ENCODE peak calls at places on chromosomes 13 and 19, in four cellular contexts. X, G, H and M are unnamed samples.

GRCh38 chr19:13881231-13881691 is 4.3 kb downstream of the NANOS3 start:
- DNase-seq in X (peak), H (no peak), G (no peak), M (no peak)

GRCh38 chr13:28394422-28394821 is 100.5 kb downstream of the FLT1 start:
- DNase-seq in X (no peak), G (peak), H (no peak), M (no peak)

GRCh38 chr13:112963641-112964040 is 5.4 kb upstream of the MCF2L start:
- DNase-seq in H (no peak), G (no peak), X (no peak), M (no peak)

GRCh38 chr19:14090509-14091085 is at the start of gene SAMD1:
- DNase-seq in G (peak), H (peak), X (peak), M (no peak)

GRCh38 chr19:19321143-19321577 is 531 bp downstream of the MAU2 start:
- DNase-seq in H (no peak), G (peak), X (no peak), M (no peak)

GRCh38 chr19:40274585-40275544 is 10.3 kb downstream of the AKT2 start:
- DNase-seq in H (no peak), X (no peak), G (no peak), M (no peak)

GRCh38 chr13:28492527-28493367 is 2.2 kb downstream of the FLT1 start:
- DNase-seq in G (no peak), H (no peak), X (no peak), M (no peak)

GRCh38 chr19:51142119-51142518 is at the start of gene SIGLEC7:
- DNase-seq in G (no peak), H (no peak), X (no peak), M (no peak)

GRCh38 chr13:35255241-35255640 is 221.2 kb downstream of the MAB21L1 start:
- DNase-seq in X (no peak), H (no peak), G (no peak), M (no peak)

GRCh38 chr13:77230560-77230959 is 96.3 kb downstream of the MYCBP2 start:
- DNase-seq in G (no peak), H (no peak), X (no peak), M (no peak)

GRCh38 chr19:13034636-13035035 is 39.4 kb downstream of the NFIX start:
- DNase-seq in G (no peak), X (no peak), H (no peak), M (no peak)

GRCh38 chr13:49782784-49783183 is 9.7 kb downstream of the KPNA3 start:
- DNase-seq in H (no peak), G (no peak), X (no peak), M (no peak)

GRCh38 chr19:33194527-33194883 is 375 bp downstream of the LRP3 start:
- DNase-seq in X (no peak), H (no peak), G (no peak), M (no peak)

GRCh38 chr13:72166102-72166660 is 299.2 kb upstream of the DACH1 start:
- DNase-seq in G (no peak), H (no peak), X (peak), M (no peak)

GRCh38 chr19:940591-941291 is 14.9 kb downstream of the ARID3A start:
- DNase-seq in X (peak), H (peak), G (peak), M (no peak)

GRCh38 chr19:27775395-27775794 is 1437.6 kb downstream of the UQCRFS1 start:
- DNase-seq in G (no peak), X (no peak), H (no peak), M (no peak)

GRCh38 chr19:15195987-15196682 is 4.7 kb downstream of the NOTCH3 start:
- DNase-seq in G (no peak), X (no peak), H (no peak), M (no peak)

GRCh38 chr13:27524981-27525975 is 74.9 kb upstream of the MTIF3 start:
- DNase-seq in G (no peak), H (no peak), X (no peak), M (no peak)

GRCh38 chr19:42293539-42293938 is 8.4 kb upstream of the PRR19 start:
- DNase-seq in H (no peak), G (no peak), X (no peak), M (no peak)

GRCh38 chr13:91134773-91135124 is 212.7 kb upstream of the MIR17HG start:
- DNase-seq in G (no peak), H (no peak), X (no peak), M (no peak)

GRCh38 chr13:64061649-64062048 is 2646.0 kb upstream of the PCDH20 start:
- DNase-seq in H (no peak), X (no peak), G (no peak), M (no peak)

GRCh38 chr13:27482996-27483395 is 32.6 kb upstream of the MTIF3 start:
- DNase-seq in G (no peak), H (no peak), X (no peak), M (peak)

GRCh38 chr19:11659612-11660011 is 62.3 kb downstream of the ZNF627 start:
- DNase-seq in X (no peak), G (peak), H (no peak), M (no peak)

GRCh38 chr19:3154957-3155736 is 19.3 kb downstream of the GNA15 start:
- DNase-seq in X (peak), G (peak), H (peak), M (peak)

GRCh38 chr13:78022164-78022877 is 103.7 kb upstream of the EDNRB start:
- DNase-seq in X (peak), H (no peak), G (peak), M (peak)

GRCh38 chr19:13466697-13467096 is 39.6 kb downstream of the CACNA1A start:
- DNase-seq in G (no peak), H (no peak), X (no peak), M (no peak)

GRCh38 chr19:50238043-50238442 is 34.6 kb downstream of the MYH14 start:
- DNase-seq in H (no peak), G (no peak), X (no peak), M (no peak)

GRCh38 chr19:49691243-49692101 is 556 bp downstream of the CPT1C start:
- DNase-seq in H (no peak), G (peak), X (peak), M (no peak)

GRCh38 chr19:33781536-33781935 is 15.1 kb upstream of the KCTD15 start:
- DNase-seq in H (no peak), X (no peak), G (no peak), M (no peak)

GRCh38 chr13:34513526-34513925 is 428.5 kb upstream of the NBEA start:
- DNase-seq in H (no peak), G (no peak), X (peak), M (no peak)

GRCh38 chr19:34313188-34313587 is 51.8 kb upstream of the GPI start:
- DNase-seq in X (peak), H (no peak), G (peak), M (no peak)

GRCh38 chr19:43675269-43675879 is 5.4 kb upstream of the PLAUR start:
- DNase-seq in H (no peak), X (peak), G (peak), M (no peak)

GRCh38 chr19:45511074-45511473 is 3.8 kb downstream of the VASP start:
- DNase-seq in H (no peak), X (no peak), G (no peak), M (no peak)
- H3K4me3 ChIP-seq in H (no peak), X (no peak), G (no peak), M (no peak)

DNA sequence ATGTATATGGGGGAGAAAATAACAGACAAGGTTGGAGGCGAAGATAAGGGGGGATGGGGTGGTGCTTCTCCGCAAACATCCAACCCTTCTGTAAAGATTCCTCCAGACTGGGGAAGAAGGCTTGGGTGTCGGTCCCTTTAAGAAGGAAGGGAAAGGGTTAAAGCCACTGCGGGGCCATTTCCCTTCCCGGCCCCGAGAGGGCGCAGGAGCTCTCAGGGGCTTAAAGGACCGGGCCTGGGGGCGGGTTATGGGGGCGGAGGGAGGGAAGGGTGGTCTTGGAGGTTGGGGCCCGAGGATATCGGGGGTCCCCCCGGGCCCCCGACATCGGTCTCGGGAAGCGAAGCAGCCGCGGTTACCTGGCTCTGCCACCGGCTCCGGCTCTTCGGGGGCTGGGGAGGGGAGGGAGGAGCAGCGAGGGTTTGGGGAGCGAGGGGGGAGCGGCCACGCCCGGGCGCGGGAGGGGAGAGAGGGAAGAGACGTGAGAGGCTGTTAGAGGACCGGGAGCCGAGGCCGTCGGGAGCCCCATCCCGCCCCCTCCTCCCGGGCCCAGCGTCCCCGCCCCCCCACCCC is 2.8 kb downstream of the TNNT1 start:
- DNase-seq in H (no peak), G (peak), X (no peak), M (no peak)
- TF ChIP-seq CTCF in H (no peak), G (peak), X (no peak), M (peak)

GRCh38 chr19:55464669-55465068 is at the start of gene C19orf85:
- DNase-seq in G (no peak), H (no peak), X (no peak), M (no peak)

GRCh38 chr19:55464039-55464668 is 397 bp downstream of the C19orf85 start:
- DNase-seq in H (no peak), X (no peak), G (no peak), M (no peak)

GRCh38 chr19:55467236-55468053 is 2.9 kb upstream of the C19orf85 start:
- DNase-seq in X (no peak), G (peak), H (no peak), M (no peak)

GRCh38 chr19:55466246-55466614 is 1.7 kb upstream of the C19orf85 start:
- DNase-seq in X (no peak), H (no peak), G (no peak), M (no peak)

DNA sequence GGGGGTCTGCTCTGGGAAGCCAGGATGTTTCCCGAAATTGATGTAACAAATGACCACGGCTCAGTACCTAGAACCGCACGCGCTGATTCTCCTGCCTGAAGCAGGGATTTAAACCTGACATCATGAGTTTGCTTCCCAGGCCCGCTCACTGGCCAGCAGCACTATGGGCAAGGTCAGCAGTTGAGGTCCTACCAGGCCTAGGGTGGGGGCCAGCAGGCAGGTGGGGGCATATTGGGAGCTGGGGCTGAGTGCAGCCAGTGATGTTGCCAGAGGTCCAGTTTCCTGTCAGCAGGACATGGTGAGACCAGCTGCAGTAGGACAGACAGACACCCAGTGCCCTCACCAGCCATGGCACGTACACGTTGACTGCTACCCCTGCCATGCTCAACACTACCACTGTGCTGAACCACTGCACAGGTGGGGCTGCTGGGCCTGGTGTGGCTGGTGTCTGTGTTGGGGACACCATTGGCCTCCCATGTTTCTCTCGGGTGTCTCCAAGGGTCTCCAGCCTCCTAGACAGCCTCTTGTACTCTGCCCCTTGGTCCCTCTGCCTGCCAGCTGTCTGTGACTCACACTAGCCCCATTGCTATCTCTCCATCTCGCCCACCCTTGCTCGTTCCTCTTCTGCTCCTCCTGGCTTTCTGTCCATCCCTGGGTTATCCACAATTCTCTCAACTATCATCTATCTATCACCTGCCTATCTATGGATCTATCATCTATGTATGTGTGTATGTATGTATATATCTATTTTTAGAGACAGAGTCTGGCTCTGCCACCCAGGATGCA is 1.1 kb upstream of the C19orf85 start:
- DNase-seq in X (no peak), G (no peak), H (no peak), M (no peak)
- H3K4me3 ChIP-seq in X (no peak), G (no peak), H (no peak), M (no peak)

DNA sequence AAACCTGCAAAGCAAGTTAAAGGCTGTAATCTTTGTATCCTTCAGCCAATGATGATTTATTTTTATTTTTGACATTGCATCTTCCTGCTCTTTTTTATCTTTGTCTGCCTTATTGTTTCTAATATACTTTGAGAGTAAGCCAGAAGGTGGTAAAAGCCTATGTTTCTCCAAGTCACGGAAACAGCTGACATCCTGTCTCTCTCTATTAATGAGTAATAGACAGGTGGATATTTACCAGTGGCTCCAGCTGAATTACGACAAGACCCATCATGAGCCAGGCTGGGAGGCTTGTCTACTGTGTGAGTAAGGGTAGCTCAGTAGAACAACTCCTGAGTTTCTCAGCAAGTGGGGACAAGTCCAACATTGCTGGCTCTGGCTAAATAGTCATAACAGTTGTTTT is 166.6 kb downstream of the NDFIP2 start:
- DNase-seq in X (no peak), H (no peak), G (no peak), M (no peak)
- TF ChIP-seq CTCF in X (no peak), H (no peak), G (no peak), M (no peak)

DNA sequence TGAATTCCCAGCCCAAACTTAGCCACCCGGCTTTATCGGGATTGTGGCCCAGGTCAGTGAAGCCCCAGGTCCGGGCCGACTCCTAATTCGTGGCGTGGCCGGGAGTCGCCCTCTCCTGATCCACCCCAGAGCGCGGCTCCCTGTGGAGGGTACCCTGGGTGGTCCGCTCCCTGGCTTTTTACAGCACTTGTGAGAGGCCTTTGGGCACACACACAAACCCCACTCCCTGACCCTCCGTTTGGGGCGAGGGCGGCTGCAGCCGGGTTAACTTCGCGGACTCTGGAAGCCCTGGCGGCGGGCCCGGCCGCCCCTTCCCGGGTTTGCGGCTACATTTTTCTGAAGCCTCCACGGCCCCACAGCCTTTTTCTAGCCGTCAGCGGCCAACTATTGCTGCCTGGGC is 56.5 kb downstream of the ZNF568 start:
- DNase-seq in H (no peak), G (no peak), X (no peak), M (no peak)
- H3K4me3 ChIP-seq in H (peak), G (peak), X (peak), M (peak)

DNA sequence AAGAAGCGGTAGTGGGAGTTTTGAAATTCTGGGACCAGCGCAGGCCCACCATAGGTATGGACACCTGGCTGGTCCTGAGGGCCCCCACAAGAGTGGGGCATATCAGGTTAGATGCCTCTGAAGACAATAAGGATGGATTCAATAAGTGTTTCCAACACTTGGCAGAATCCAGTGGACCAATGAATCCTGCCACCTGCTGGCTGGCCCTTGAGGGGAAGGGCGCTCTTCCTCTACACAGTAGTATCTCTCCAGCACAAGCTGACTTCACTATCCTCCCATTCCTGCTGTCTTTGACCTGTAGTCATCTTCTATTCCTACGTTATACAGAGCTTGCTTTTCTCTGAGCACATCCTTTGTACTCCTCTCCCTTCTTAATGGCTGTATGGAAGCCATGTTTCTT is 199.7 kb upstream of the TSHZ3 start:
- DNase-seq in H (no peak), X (no peak), G (peak), M (no peak)
- TF ChIP-seq CTCF in H (no peak), X (peak), G (peak), M (no peak)

GRCh38 chr13:80655778-80656518 is 315.0 kb upstream of the SPRY2 start:
- DNase-seq in G (no peak), H (no peak), X (no peak), M (no peak)

GRCh38 chr13:80658705-80659104 is 317.8 kb upstream of the SPRY2 start:
- DNase-seq in G (no peak), X (no peak), H (no peak), M (no peak)

GRCh38 chr13:80649274-80649673 is 308.3 kb upstream of the SPRY2 start:
- DNase-seq in H (no peak), X (no peak), G (no peak), M (no peak)

DNA sequence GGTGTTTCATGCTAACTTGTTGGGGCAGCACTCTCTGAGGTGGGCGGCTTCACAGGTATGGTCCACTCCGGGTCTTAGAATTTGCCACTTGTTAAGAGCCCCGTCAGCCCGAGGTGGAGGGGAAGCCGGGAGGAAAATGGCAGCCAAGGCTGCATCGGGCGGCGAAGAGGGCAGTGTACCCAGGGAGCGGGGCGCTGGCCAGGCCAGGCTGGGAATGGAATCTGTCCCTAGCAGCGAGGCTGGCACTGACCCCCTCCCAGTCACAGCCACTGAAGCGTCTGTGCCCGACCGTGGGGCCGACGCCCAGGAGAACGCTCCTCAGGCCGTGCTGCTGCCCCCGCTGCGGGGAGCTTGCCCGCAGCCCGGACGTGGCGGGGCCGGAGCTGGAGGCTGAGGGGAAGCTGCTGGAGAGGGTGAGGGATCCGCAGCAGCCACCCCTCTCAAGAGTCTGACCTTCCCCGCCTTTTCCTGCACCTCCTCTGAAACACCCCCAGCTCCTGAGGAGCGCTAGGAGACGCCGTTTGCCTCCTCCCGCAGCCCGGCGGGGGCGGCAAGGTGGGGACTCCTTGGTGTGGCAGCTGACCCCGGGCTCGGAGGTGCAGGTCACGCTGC is 313.8 kb upstream of the SPRY2 start:
- DNase-seq in X (no peak), H (no peak), G (no peak), M (no peak)
- H3K4me3 ChIP-seq in X (no peak), H (peak), G (no peak), M (no peak)

DNA sequence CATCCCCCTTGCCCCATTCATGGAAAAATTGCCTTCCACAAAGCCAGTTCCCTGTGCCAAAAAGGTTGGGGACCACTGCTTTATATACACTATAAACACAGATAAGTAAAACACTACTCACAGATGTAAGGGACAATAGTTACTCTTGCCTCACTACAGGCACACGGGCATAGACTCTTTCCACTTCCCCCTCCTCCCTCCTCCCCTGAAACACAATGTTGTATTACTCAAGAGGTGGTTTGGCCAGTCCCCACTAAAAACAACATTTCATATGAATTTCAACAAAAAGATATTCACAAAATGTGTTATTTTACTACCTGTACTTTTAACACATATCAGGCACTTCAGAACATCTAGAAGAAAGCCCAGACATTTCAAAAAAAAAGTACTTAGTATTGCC is 45.1 kb downstream of the EPSTI1 start:
- DNase-seq in H (no peak), G (peak), X (peak), M (no peak)
- TF ChIP-seq CTCF in H (no peak), G (no peak), X (no peak), M (no peak)